ENCODE peak calls at places on chromosomes 7 and 10, in six cellular contexts. L, E, R, K, J and G are unnamed samples.

GRCh38 chr7:78769551-78770101 is 683.8 kb downstream of the MAGI2 start:
- DNase-seq in L (no peak), E (peak; percentile 12), R (no peak), K (no peak), J (no peak), G (peak; percentile 15)

GRCh38 chr10:127243490-127244272 is 47.3 kb upstream of the INSYN2A start:
- DNase-seq in L (peak; percentile 30), E (peak; percentile 31), R (peak; percentile 33), K (peak; percentile 68), J (peak; percentile 56), G (peak; percentile 45)

GRCh38 chr7:36387437-36388345 is 2.0 kb upstream of the ANLN start:
- DNase-seq in L (no peak), E (no peak), R (no peak), K (no peak), J (peak; percentile 63), G (no peak)

GRCh38 chr7:50321678-50322077 is 17.2 kb downstream of the IKZF1 start:
- DNase-seq in L (no peak), E (no peak), R (no peak), K (no peak), J (no peak), G (no peak)

GRCh38 chr7:91772100-91772794 is 108.3 kb downstream of the MTERF1 start:
- DNase-seq in L (no peak), E (no peak), R (no peak), K (no peak), J (no peak), G (no peak)

GRCh38 chr10:120951288-120951687 is 100.1 kb downstream of the WDR11 start:
- DNase-seq in L (no peak), E (no peak), R (no peak), K (no peak), J (no peak), G (no peak)

GRCh38 chr10:119940487-119940886 is 48.0 kb downstream of the SEC23IP start:
- DNase-seq in L (peak; percentile 31), E (no peak), R (no peak), K (no peak), J (no peak), G (no peak)

GRCh38 chr7:80410081-80410480 is 101.8 kb downstream of the GNAT3 start:
- DNase-seq in L (peak; percentile 71), E (no peak), R (no peak), K (no peak), J (no peak), G (peak; percentile 64)

GRCh38 chr7:55304363-55304762 is 60.8 kb upstream of the LANCL2 start:
- DNase-seq in L (no peak), E (no peak), R (no peak), K (no peak), J (no peak), G (no peak)

GRCh38 chr7:130845581-130846085 is 111.6 kb upstream of the KLF14 start:
- DNase-seq in L (peak; percentile 89), E (no peak), R (no peak), K (no peak), J (peak; percentile 21), G (peak; percentile 67)

GRCh38 chr10:110923856-110924493 is 4.6 kb downstream of the SHOC2 start:
- DNase-seq in L (no peak), E (no peak), R (no peak), K (no peak), J (no peak), G (peak; percentile 14)

GRCh38 chr7:22854158-22855048 is 31.8 kb upstream of the TOMM7 start:
- DNase-seq in L (peak; percentile 89), E (peak; percentile 58), R (peak; percentile 62), K (peak; percentile 86), J (peak; percentile 53), G (peak; percentile 80)

GRCh38 chr7:1864126-1864940 is 194.3 kb downstream of the ELFN1 start:
- DNase-seq in L (no peak), E (peak; percentile 45), R (no peak), K (no peak), J (no peak), G (no peak)

GRCh38 chr7:35386082-35386815 is 132.3 kb upstream of the TBX20 start:
- DNase-seq in L (no peak), E (no peak), R (no peak), K (no peak), J (no peak), G (no peak)

GRCh38 chr7:35384761-35385700 is 131.1 kb upstream of the TBX20 start:
- DNase-seq in L (no peak), E (no peak), R (no peak), K (no peak), J (no peak), G (no peak)

GRCh38 chr7:35389636-35390035 is 135.7 kb upstream of the TBX20 start:
- DNase-seq in L (no peak), E (no peak), R (no peak), K (no peak), J (no peak), G (no peak)

GRCh38 chr7:35390146-35390545 is 136.2 kb upstream of the TBX20 start:
- DNase-seq in L (no peak), E (no peak), R (no peak), K (no peak), J (no peak), G (no peak)

GRCh38 chr7:35386816-35387429 is 133.0 kb upstream of the TBX20 start:
- DNase-seq in L (no peak), E (no peak), R (no peak), K (no peak), J (no peak), G (no peak)
- H3K14ac ChIP-seq in L (no peak overlapping the region), E (no peak overlapping the region), R (no peak overlapping the region), K (no peak overlapping the region), J (no peak overlapping the region), G (no peak overlapping the region)

GRCh38 chr7:100538348-100538653 is 702 bp upstream of the AGFG2 start:
- DNase-seq in L (no peak), E (no peak), R (no peak), K (no peak), J (no peak), G (no peak)
- H3K9ac ChIP-seq in L (no peak overlapping the region), E (no peak overlapping the region), R (no peak overlapping the region), K (peak overlapping the region; percentile 8), J (no peak overlapping the region), G (peak overlapping the region; percentile 65)

DNA sequence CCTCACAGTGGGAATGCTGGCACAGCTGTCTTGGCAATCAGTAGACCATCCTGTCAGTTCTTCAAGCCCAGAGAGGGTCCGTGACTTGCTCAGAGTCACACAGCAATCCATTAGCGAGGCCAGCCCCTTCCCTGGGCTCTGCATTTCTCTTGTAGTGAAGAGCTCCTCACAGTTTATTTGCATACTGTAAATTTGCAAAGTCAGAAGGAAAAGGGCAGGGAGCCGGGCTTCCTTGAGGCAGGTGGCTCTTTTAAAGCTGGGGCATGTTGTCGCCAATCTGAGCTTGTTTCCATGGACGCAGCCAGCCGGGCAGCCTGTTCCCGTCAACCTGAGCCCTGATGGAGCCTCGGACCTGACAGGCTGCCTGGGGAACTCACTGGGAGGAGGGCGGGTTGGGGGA is 123.4 kb downstream of the CUX1 start:
- DNase-seq in L (no peak), E (peak; percentile 24), R (peak; percentile 34), K (peak; percentile 90), J (no peak), G (peak; percentile 29)
- H2AK5ac ChIP-seq in L (peak overlapping the region; percentile 27), E (no peak overlapping the region), R (peak overlapping the region; percentile 82), K (no peak overlapping the region), J (no peak overlapping the region), G (no peak overlapping the region)

GRCh38 chr10:78944658-78945333 is 124.0 kb upstream of the ZMIZ1 start:
- DNase-seq in L (peak; percentile 98), E (no peak), R (no peak), K (no peak), J (no peak), G (peak; percentile 98)

GRCh38 chr10:78947733-78948132 is 121.0 kb upstream of the ZMIZ1 start:
- DNase-seq in L (no peak), E (no peak), R (no peak), K (no peak), J (no peak), G (no peak)

GRCh38 chr10:78948616-78949015 is 120.2 kb upstream of the ZMIZ1 start:
- DNase-seq in L (no peak), E (no peak), R (no peak), K (no peak), J (no peak), G (no peak)

GRCh38 chr10:78947226-78947625 is 121.5 kb upstream of the ZMIZ1 start:
- DNase-seq in L (no peak), E (no peak), R (no peak), K (no peak), J (no peak), G (no peak)

DNA sequence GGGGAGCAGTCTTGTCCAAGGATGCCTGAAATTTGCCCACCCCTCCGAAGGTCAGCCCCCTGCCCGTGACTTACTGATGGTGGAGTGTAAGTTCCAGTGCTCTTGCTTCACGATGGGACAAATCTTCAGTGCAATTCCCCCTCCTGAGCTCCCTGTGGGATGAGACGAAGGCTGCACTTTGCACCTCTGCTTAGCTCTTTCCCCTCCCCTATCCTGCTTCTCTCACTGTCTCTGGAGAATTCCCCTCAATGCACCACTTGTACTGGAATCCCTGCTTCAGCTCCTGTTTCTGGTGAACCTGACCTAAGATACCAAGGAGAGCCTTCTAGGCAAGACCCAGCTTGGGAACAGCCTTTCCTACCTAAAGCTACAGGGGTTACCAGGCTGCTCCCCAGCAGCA is 122.9 kb upstream of the ZMIZ1 start:
- DNase-seq in L (no peak), E (no peak), R (no peak), K (no peak), J (no peak), G (no peak)
- H3K14ac ChIP-seq in L (no peak overlapping the region), E (no peak overlapping the region), R (no peak overlapping the region), K (no peak overlapping the region), J (no peak overlapping the region), G (peak overlapping the region; percentile 90)

GRCh38 chr7:132619967-132620366 is 43.7 kb upstream of the PLXNA4 start:
- DNase-seq in L (no peak), E (no peak), R (no peak), K (no peak), J (no peak), G (no peak)

GRCh38 chr7:132618271-132618955 is 42.1 kb upstream of the PLXNA4 start:
- DNase-seq in L (no peak), E (no peak), R (no peak), K (no peak), J (no peak), G (peak; percentile 17)

GRCh38 chr7:132618956-132619305 is 42.7 kb upstream of the PLXNA4 start:
- DNase-seq in L (peak; percentile 3), E (no peak), R (no peak), K (no peak), J (no peak), G (peak; percentile 51)

DNA sequence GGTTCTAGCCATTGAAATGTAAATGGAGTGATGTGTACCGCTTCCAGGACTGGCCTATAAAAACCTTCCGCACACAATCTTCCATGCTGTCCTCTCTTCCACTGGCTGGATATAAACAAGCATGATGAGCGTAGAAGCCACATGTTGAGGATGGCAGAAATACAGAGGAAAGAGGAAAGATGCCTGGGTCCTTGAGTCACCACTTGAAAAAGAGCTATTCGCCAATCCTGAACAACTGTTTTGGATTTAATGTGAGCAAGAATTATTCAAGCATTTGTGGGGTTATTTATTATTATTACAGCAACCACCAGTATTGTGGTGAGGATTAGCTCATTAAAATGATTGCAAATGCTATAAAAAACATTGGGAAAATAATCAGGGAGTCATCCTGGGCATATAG is 45.8 kb upstream of the PLXNA4 start:
- DNase-seq in L (no peak), E (no peak), R (no peak), K (no peak), J (no peak), G (no peak)
- H3K9ac ChIP-seq in L (no peak overlapping the region), E (no peak overlapping the region), R (no peak overlapping the region), K (no peak overlapping the region), J (no peak overlapping the region), G (no peak overlapping the region)

GRCh38 chr7:12722136-12722535 is 34.7 kb downstream of the ARL4A start:
- DNase-seq in L (no peak), E (no peak), R (no peak), K (no peak), J (no peak), G (no peak)
- H2AK5ac ChIP-seq in L (no peak overlapping the region), E (no peak overlapping the region), R (no peak overlapping the region), K (no peak overlapping the region), J (no peak overlapping the region), G (no peak overlapping the region)